ENCODE peak calls at places on chromosome 18, in four cellular contexts. J, S, H and X are unnamed samples.

GRCh38 chr18:57015036-57015805 is 131.7 kb upstream of the BOD1L2 start:
- DNase-seq in J (no peak), S (no peak), H (no peak), X (no peak)

GRCh38 chr18:40878371-40878770 is 1076.7 kb upstream of the PIK3C3 start:
- DNase-seq in J (no peak), S (no peak), H (no peak), X (no peak)

GRCh38 chr18:35141567-35142269 is 99.1 kb upstream of the ZNF397 start:
- DNase-seq in J (no peak), S (no peak), H (no peak), X (no peak)

GRCh38 chr18:57780318-57781127 is 22.6 kb downstream of the ATP8B1 start:
- DNase-seq in J (no peak), S (peak), H (no peak), X (peak)

GRCh38 chr18:57959278-57959677 is 84.7 kb upstream of the NEDD4L start:
- DNase-seq in J (peak), S (peak), H (no peak), X (peak)

GRCh38 chr18:51803029-51803428 is 537.0 kb upstream of the DCC start:
- DNase-seq in J (no peak), S (no peak), H (no peak), X (no peak)

GRCh38 chr18:36653141-36653869 is 175.5 kb downstream of the TPGS2 start:
- DNase-seq in J (no peak), S (no peak), H (no peak), X (no peak)

GRCh38 chr18:32019251-32019943 is 772 bp downstream of the RNF125 start:
- DNase-seq in J (peak), S (peak), H (peak), X (peak)

GRCh38 chr18:9055185-9055584 is 47.3 kb upstream of the NDUFV2 start:
- DNase-seq in J (no peak), S (peak), H (no peak), X (peak)

GRCh38 chr18:40365526-40365925 is 1589.5 kb upstream of the PIK3C3 start:
- DNase-seq in J (no peak), S (peak), H (no peak), X (no peak)

GRCh38 chr18:46497129-46497528 is 159.9 kb downstream of the LOXHD1 start:
- DNase-seq in J (peak), S (peak), H (no peak), X (peak)

GRCh38 chr18:37447959-37448916 is 117.4 kb downstream of the CELF4 start:
- DNase-seq in J (no peak), S (no peak), H (no peak), X (no peak)

GRCh38 chr18:31719363-31720006 is 35.1 kb upstream of the B4GALT6 start:
- DNase-seq in J (no peak), S (no peak), H (no peak), X (no peak)

GRCh38 chr18:24964213-24964612 is 387.8 kb downstream of the ZNF521 start:
- DNase-seq in J (no peak), S (no peak), H (no peak), X (no peak)

GRCh38 chr18:47184419-47185050 is 8.4 kb upstream of the IER3IP1 start:
- DNase-seq in J (no peak), S (no peak), H (no peak), X (peak)

GRCh38 chr18:42196651-42197050 is 241.6 kb downstream of the PIK3C3 start:
- DNase-seq in J (no peak), S (peak), H (no peak), X (no peak)

GRCh38 chr18:2914185-2914584 is 67.4 kb downstream of the EMILIN2 start:
- DNase-seq in J (no peak), S (no peak), H (peak), X (no peak)

GRCh38 chr18:73121207-73121606 is 253.4 kb upstream of the NETO1 start:
- DNase-seq in J (no peak), S (no peak), H (no peak), X (no peak)

GRCh38 chr18:27136208-27136535 is 48.9 kb downstream of the CHST9 start:
- DNase-seq in J (no peak), S (peak), H (no peak), X (peak)

GRCh38 chr18:23849141-23849540 is 159.9 kb downstream of the LAMA3 start:
- DNase-seq in J (no peak), S (no peak), H (no peak), X (no peak)

GRCh38 chr18:9884090-9884489 is 1.7 kb upstream of the TXNDC2 start:
- DNase-seq in J (no peak), S (no peak), H (no peak), X (no peak)

GRCh38 chr18:70058916-70059315 is 111.2 kb upstream of the CD226 start:
- DNase-seq in J (no peak), S (no peak), H (no peak), X (no peak)

GRCh38 chr18:35933982-35934381 is 38.5 kb upstream of the RMP24 start:
- DNase-seq in J (no peak), S (no peak), H (no peak), X (no peak)

GRCh38 chr18:9526458-9526857 is 51.1 kb downstream of the RALBP1 start:
- DNase-seq in J (no peak), S (no peak), H (no peak), X (no peak)

GRCh38 chr18:12597775-12598174 is 60.1 kb downstream of the SPIRE1 start:
- DNase-seq in J (no peak), S (peak), H (peak), X (peak)

GRCh38 chr18:45688834-45689233 is 35.1 kb upstream of the SLC14A1 start:
- DNase-seq in J (no peak), S (no peak), H (peak), X (no peak)

GRCh38 chr18:62672600-62672999 is 42.7 kb upstream of the PHLPP1 start:
- DNase-seq in J (no peak), S (peak), H (no peak), X (no peak)

GRCh38 chr18:36899289-36899688 is 70.4 kb downstream of the KIAA1328 start:
- DNase-seq in J (no peak), S (peak), H (no peak), X (peak)

GRCh38 chr18:27114842-27115241 is 70.3 kb downstream of the CHST9 start:
- DNase-seq in J (no peak), S (no peak), H (no peak), X (no peak)

GRCh38 chr18:54203914-54204313 is 20.6 kb downstream of the MBD2 start:
- DNase-seq in J (no peak), S (no peak), H (no peak), X (no peak)

GRCh38 chr18:39591647-39592046 is 2026.0 kb upstream of the CELF4 start:
- DNase-seq in J (no peak), S (no peak), H (no peak), X (no peak)

GRCh38 chr18:6374935-6375529 is 39.7 kb downstream of the L3MBTL4 start:
- DNase-seq in J (no peak), S (no peak), H (no peak), X (no peak)

GRCh38 chr18:56522826-56523225 is 115.6 kb downstream of the TXNL1 start:
- DNase-seq in J (no peak), S (peak), H (no peak), X (no peak)

GRCh38 chr18:22282311-22283235 is 113.2 kb downstream of the GATA6 start:
- DNase-seq in J (no peak), S (peak), H (no peak), X (peak)
- TF ChIP-seq CTCF in J (no peak), S (no peak), H (no peak), X (peak)

GRCh38 chr18:22427797-22428549 is 10.3 kb upstream of the CTAGE1 start:
- DNase-seq in J (no peak), S (no peak), H (no peak), X (no peak)
- TF ChIP-seq CTCF in J (no peak), S (no peak), H (no peak), X (no peak)

DNA sequence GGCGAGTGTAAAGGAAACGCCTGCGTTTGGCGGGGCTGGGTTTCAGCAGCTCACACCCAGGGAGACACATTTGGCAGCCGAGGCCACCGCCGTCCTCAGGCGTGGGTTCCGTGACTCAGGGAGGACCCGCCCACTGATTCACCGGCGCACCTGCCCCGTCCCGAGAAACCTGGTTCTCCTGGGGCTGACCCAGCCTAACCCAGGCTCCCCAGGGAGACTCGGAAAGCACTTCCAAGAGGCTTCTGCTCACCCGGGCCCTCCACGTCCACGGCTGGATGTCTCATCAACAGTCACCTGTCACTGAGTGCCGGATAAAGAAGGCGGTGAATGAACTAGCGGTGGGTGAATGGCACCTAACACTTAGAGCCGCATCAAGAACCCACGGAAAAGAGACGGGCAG is 126.4 kb upstream of the CTDP1 start:
- DNase-seq in J (no peak), S (no peak), H (no peak), X (no peak)
- TF ChIP-seq CTCF in J (no peak), S (no peak), H (no peak), X (no peak)

GRCh38 chr18:50051288-50051687 is 143.7 kb downstream of the MYO5B start:
- DNase-seq in J (no peak), S (no peak), H (no peak), X (peak)
- TF ChIP-seq CTCF in J (no peak), S (peak), H (no peak), X (peak)

GRCh38 chr18:75363446-75364225 is 63.9 kb downstream of the SMIM21 start:
- DNase-seq in J (no peak), S (no peak), H (no peak), X (no peak)

GRCh38 chr18:75365230-75365629 is 62.3 kb downstream of the SMIM21 start:
- DNase-seq in J (no peak), S (no peak), H (no peak), X (no peak)

GRCh38 chr18:75369026-75369425 is 58.5 kb downstream of the SMIM21 start:
- DNase-seq in J (no peak), S (no peak), H (no peak), X (no peak)

GRCh38 chr18:75364512-75364911 is 63.0 kb downstream of the SMIM21 start:
- DNase-seq in J (no peak), S (peak), H (no peak), X (peak)

GRCh38 chr18:75365837-75366236 is 61.7 kb downstream of the SMIM21 start:
- DNase-seq in J (no peak), S (no peak), H (no peak), X (no peak)
- TF ChIP-seq CTCF in J (no peak), S (no peak), H (no peak), X (no peak)

DNA sequence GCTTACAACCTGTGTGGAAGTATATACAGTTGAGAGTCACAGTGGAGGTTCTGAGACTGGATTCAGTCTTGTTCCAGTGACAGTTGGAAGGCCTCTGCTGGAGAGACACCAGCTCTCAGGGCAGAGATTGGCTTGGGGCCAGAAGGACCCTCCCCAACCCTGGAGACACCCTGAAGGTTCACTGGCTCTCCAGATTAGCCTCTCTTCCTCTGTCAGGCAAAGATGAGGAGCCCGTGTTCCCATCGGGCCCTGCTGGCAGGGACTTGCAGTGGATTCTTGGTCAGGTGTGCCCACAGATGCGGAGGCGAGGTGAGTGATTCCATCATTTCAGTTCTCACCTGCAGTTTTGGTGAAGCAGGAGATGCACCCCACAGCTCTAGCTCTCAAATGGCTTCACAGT is 78.6 kb downstream of the FAM210A start:
- DNase-seq in J (no peak), S (no peak), H (no peak), X (no peak)
- TF ChIP-seq CTCF in J (no peak), S (no peak), H (no peak), X (no peak)